ENCODE peak calls at places on chromosomes 4 and X, in five cellular contexts. M is HepG2, W is K562, U is GM12878, E is IMR-90. F is an unnamed sample.

GRCh38 chr4:36772154-36772516 is 472.4 kb upstream of the NWD2 start:
- DNase-seq in M (no peak), W (no peak), U (no peak), E (no peak), F (no peak)

GRCh38 chrX:42017971-42018370 is 94.6 kb upstream of the CASK start:
- DNase-seq in M (no peak), W (no peak), U (no peak), E (no peak), F (no peak)

GRCh38 chr4:128393111-128393704 is 105.6 kb upstream of the PGRMC2 start:
- DNase-seq in M (no peak), W (no peak), U (no peak), E (peak), F (peak)

GRCh38 chrX:110417128-110417527 is 58.5 kb downstream of the RTL9 start:
- DNase-seq in M (no peak), W (no peak), U (no peak), E (no peak), F (peak)

GRCh38 chr4:3399277-3400194 is 42.2 kb upstream of the HGFAC start:
- DNase-seq in M (peak), W (peak), U (no peak), E (no peak), F (peak)

GRCh38 chrX:19064175-19064574 is 58.1 kb downstream of the ADGRG2 start:
- DNase-seq in M (no peak), W (no peak), U (no peak), E (peak), F (no peak)

GRCh38 chrX:105190252-105190853 is 30.1 kb downstream of the TEX13A start:
- DNase-seq in M (no peak), W (peak), U (no peak), E (peak), F (peak)

GRCh38 chr4:176830971-176831370 is 38.2 kb upstream of the VEGFC start:
- DNase-seq in M (no peak), W (no peak), U (no peak), E (peak), F (no peak)

GRCh38 chr4:144645102-144645469 is 870 bp upstream of the HHIP start:
- DNase-seq in M (no peak), W (no peak), U (no peak), E (no peak), F (peak)

GRCh38 chr4:71974681-71975080 is 57.1 kb upstream of the NPFFR2 start:
- DNase-seq in M (no peak), W (no peak), U (no peak), E (peak), F (no peak)

GRCh38 chr4:38177035-38177791 is 217.0 kb downstream of the PTTG2 start:
- DNase-seq in M (no peak), W (no peak), U (no peak), E (peak), F (no peak)

GRCh38 chr4:112927544-112927943 is 121.9 kb upstream of the ANK2 start:
- DNase-seq in M (no peak), W (no peak), U (no peak), E (no peak), F (no peak)

GRCh38 chr4:15118281-15118680 is 116.0 kb downstream of the CPEB2 start:
- DNase-seq in M (peak), W (no peak), U (no peak), E (no peak), F (no peak)

GRCh38 chr4:153247116-153247490 is 42.9 kb downstream of the TRIM2 start:
- DNase-seq in M (no peak), W (no peak), U (no peak), E (no peak), F (no peak)

GRCh38 chrX:38513087-38513742 is 48.1 kb upstream of the TSPAN7 start:
- DNase-seq in M (peak), W (no peak), U (no peak), E (no peak), F (no peak)

GRCh38 chrX:108415146-108415545 is 23.1 kb downstream of the COL4A6 start:
- DNase-seq in M (no peak), W (no peak), U (no peak), E (no peak), F (no peak)

GRCh38 chr4:25320374-25321172 is 8.0 kb downstream of the ZCCHC4 start:
- DNase-seq in M (no peak), W (no peak), U (no peak), E (peak), F (no peak)

GRCh38 chrX:41590641-41591040 is 98.1 kb upstream of the GPR34 start:
- DNase-seq in M (no peak), W (no peak), U (no peak), E (peak), F (no peak)

GRCh38 chrX:140572724-140573123 is 67.9 kb upstream of the SOX3 start:
- DNase-seq in M (peak), W (peak), U (peak), E (peak), F (peak)

GRCh38 chrX:124018031-124018430 is 56.5 kb downstream of the STAG2 start:
- DNase-seq in M (no peak), W (no peak), U (no peak), E (peak), F (no peak)

GRCh38 chrX:39975094-39975865 is 122.5 kb downstream of the BCOR start:
- DNase-seq in M (peak), W (no peak), U (no peak), E (no peak), F (no peak)

GRCh38 chrX:104318330-104319009 is 63.7 kb upstream of the ESX1 start:
- DNase-seq in M (peak), W (no peak), U (no peak), E (peak), F (no peak)

GRCh38 chrX:68432648-68433047 is 647 bp downstream of the OPHN1 start:
- DNase-seq in M (no peak), W (peak), U (no peak), E (peak), F (peak)

GRCh38 chr4:32847466-32847865 is 2127.3 kb downstream of the PCDH7 start:
- DNase-seq in M (no peak), W (no peak), U (no peak), E (no peak), F (no peak)

GRCh38 chrX:22134681-22135080 is 102.6 kb downstream of the PHEX start:
- DNase-seq in M (peak), W (no peak), U (no peak), E (peak), F (peak)

GRCh38 chr4:182805606-182806149 is 111.5 kb downstream of the DCTD start:
- DNase-seq in M (no peak), W (no peak), U (no peak), E (no peak), F (no peak)

GRCh38 chrX:11770320-11770719 is 12.3 kb downstream of the MSL3 start:
- DNase-seq in M (peak), W (peak), U (peak), E (peak), F (peak)

GRCh38 chrX:38262715-38263620 is 42.3 kb upstream of the SRPX start:
- DNase-seq in M (no peak), W (no peak), U (no peak), E (peak), F (no peak)

GRCh38 chr4:23135792-23136645 is 443.3 kb downstream of the GBA3 start:
- DNase-seq in M (peak), W (peak), U (no peak), E (peak), F (peak)

GRCh38 chrX:148204195-148204594 is 223.1 kb downstream of the FMR1NB start:
- DNase-seq in M (no peak), W (no peak), U (no peak), E (no peak), F (no peak)

GRCh38 chrX:121008920-121009319 is 23.4 kb upstream of the CT47A1 start:
- DNase-seq in M (peak), W (no peak), U (no peak), E (no peak), F (no peak)

GRCh38 chrX:20274121-20274520 is 7.4 kb upstream of the RPS6KA3 start:
- DNase-seq in M (no peak), W (no peak), U (no peak), E (no peak), F (no peak)

GRCh38 chrX:140165849-140166248 is 200.5 kb upstream of the CXorf66 start:
- DNase-seq in M (no peak), W (no peak), U (no peak), E (no peak), F (no peak)

GRCh38 chr4:128863314-128864075 is 54.0 kb downstream of the JADE1 start:
- DNase-seq in M (peak), W (peak), U (no peak), E (peak), F (peak)

GRCh38 chr4:67122029-67122428 is 423.3 kb downstream of the CENPC start:
- DNase-seq in M (peak), W (no peak), U (no peak), E (no peak), F (no peak)

GRCh38 chrX:154384284-154384892 is 5.3 kb downstream of the EMD start:
- DNase-seq in M (no peak), W (no peak), U (no peak), E (no peak), F (peak)

DNA sequence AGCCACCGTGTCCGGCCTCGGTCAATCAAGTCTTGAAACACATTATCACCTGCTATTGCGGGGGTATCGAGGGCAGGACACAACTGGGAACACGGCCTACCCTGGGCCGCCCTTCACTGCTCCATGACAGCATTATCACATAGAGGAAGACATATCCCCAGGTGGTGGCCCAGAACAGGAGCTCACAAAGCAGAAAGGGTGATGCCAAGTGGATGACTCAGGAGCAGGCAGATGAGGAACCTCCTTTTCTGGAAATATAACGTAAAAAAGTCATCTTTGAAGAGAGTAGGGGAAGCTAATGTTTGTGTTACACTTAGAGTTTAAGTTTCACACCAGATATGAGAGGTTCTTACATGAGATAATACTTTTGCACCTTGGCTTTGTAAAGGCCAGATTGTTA is 5.3 kb upstream of the SUPT20HL1 start:
- DNase-seq in M (no peak), W (no peak), U (no peak), E (peak), F (no peak)
- TF ChIP-seq MXI1 in M (no peak), W (no peak), U (no peak), E (no peak), F (no peak)

GRCh38 chr4:100936676-100937390 is 410.5 kb downstream of the PPP3CA start:
- DNase-seq in M (no peak), W (no peak), U (no peak), E (no peak), F (no peak)

GRCh38 chr4:100933628-100934027 is 413.7 kb downstream of the PPP3CA start:
- DNase-seq in M (no peak), W (no peak), U (no peak), E (peak), F (no peak)

GRCh38 chr4:100935090-100935489 is 412.2 kb downstream of the PPP3CA start:
- DNase-seq in M (no peak), W (no peak), U (no peak), E (peak), F (peak)

DNA sequence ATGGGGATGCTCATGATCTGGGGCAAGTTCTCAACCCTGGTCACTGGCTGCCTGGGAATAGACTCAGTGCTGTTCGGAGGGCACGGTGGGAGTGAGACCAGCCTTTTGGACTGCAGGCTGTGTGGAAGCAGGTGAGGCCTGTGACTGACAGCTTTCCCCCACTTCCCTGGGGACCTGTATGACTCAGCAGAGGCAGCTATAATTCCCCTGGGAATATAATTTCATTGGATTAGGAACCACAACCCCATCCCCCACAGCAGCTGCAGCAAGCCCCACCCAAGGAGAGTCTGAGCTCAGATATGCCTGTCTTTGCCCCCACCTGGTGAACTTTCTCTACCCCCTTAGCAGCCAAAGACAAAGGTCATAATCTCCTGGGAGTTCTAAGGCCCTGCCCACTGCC is 408.6 kb downstream of the PPP3CA start:
- DNase-seq in M (no peak), W (no peak), U (no peak), E (no peak), F (no peak)
- TF ChIP-seq MXI1 in M (no peak), W (no peak), U (no peak), E (no peak), F (no peak)

DNA sequence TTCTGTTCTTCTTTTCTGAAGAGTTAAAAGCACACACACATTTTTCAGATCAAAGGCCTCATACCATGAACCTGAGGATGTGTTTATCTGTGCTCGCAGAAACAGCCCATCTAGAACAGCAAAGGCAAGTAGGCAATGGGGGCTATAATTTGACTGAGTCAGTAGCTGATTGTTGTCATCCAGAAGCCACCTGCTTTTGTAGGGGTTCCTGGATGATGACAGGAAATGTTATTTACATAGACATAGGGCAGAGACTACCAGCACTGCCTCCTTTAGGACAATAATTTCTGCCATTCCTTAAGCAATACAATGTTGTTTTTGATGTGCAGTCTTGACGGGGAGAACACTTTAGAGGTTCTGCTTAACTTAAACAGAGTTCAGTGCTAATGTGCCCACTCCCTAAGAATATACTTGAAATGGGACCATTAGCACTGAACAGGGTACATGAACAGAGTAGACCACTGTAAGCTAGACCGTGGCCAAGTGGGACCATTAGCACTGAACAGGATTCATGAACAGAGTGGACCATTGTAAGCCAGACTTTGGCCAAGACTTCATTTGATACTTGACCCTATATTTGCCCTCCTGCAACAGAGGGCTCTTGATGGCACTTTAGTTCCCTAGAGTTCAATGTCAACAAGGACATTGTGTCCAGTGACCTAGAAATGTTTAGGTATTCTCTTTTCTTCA is 42.8 kb upstream of the CCSER1 start:
- DNase-seq in M (no peak), W (no peak), U (no peak), E (no peak), F (no peak)
- TF ChIP-seq MXI1 in M (no peak), W (no peak), U (no peak), E (no peak), F (no peak)

DNA sequence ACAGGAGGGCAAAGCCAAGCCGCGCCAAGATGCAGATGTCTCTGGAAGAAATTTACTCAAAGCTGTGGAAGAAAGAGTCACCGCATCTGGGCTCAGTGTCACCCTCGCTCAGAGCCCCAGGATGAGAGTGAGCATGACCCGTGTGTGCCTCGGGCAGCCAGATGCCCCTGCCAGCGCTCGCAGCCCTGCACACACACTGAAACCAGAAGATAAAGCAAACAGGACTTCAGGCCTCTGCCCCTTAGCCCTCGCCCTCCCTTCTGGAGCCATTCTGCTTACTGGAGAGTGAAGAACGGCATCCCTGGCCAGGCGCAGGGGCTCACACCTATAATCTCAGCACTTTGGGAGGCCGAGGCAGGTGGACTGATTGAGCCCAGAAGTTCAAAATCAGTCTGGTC is 103.0 kb downstream of the IRF2 start:
- DNase-seq in M (no peak), W (no peak), U (no peak), E (no peak), F (peak)
- TF ChIP-seq MXI1 in M (no peak), W (no peak), U (no peak), E (no peak), F (no peak)

GRCh38 chr4:102606846-102607440 is 105.8 kb downstream of the NFKB1 start:
- DNase-seq in M (no peak), W (no peak), U (no peak), E (no peak), F (no peak)
- TF ChIP-seq MXI1 in M (no peak), W (no peak), U (no peak), E (no peak), F (no peak)

GRCh38 chr4:136241221-136241986 is 1290.9 kb downstream of the PCDH18 start:
- DNase-seq in M (no peak), W (no peak), U (no peak), E (no peak), F (no peak)
- TF ChIP-seq MXI1 in M (no peak), W (no peak), U (no peak), E (no peak), F (no peak)

GRCh38 chr4:52032005-52032404 is 6.1 kb downstream of the SGCB start:
- DNase-seq in M (no peak), W (no peak), U (no peak), E (no peak), F (no peak)

GRCh38 chr4:52036875-52037274 is 1.2 kb downstream of the SGCB start:
- DNase-seq in M (no peak), W (no peak), U (no peak), E (no peak), F (no peak)

GRCh38 chr4:52038109-52038912 is at the start of gene SGCB:
- DNase-seq in M (no peak), W (peak), U (no peak), E (peak), F (peak)

GRCh38 chr4:52035190-52035589 is 2.9 kb downstream of the SGCB start:
- DNase-seq in M (no peak), W (no peak), U (no peak), E (no peak), F (no peak)

GRCh38 chr4:52037730-52038108 is 380 bp downstream of the SGCB start:
- DNase-seq in M (no peak), W (no peak), U (no peak), E (peak), F (peak)
- TF ChIP-seq MXI1 in M (no peak), W (no peak), U (no peak), E (no peak), F (no peak)

GRCh38 chrX:3653111-3653510 is 60.3 kb downstream of the PRKX start:
- DNase-seq in M (no peak), W (no peak), U (no peak), E (no peak), F (no peak)

GRCh38 chrX:3648084-3648483 is 65.4 kb downstream of the PRKX start:
- DNase-seq in M (no peak), W (no peak), U (no peak), E (no peak), F (no peak)

GRCh38 chrX:3655181-3655580 is 58.3 kb downstream of the PRKX start:
- DNase-seq in M (no peak), W (no peak), U (no peak), E (no peak), F (no peak)

DNA sequence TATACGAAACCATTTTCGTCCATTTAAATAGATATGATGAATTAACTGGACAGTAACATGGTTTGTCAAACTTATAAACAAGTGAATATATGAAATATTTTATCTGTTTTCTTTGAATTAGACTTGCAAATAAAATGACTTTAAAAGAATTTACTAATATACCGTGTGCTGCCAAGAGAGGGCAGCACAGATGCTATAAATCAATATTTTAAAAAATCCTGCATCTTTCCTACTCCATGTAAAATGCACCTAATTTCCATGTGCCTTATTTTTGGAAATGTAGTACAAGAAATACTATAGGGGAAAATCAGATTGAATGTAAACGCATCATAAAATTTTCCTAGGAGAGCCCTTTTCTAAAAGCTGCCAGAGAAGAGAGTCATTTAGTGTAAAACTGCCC is 62.2 kb downstream of the PRKX start:
- DNase-seq in M (no peak), W (no peak), U (no peak), E (peak), F (peak)
- TF ChIP-seq MXI1 in M (no peak), W (no peak), U (no peak), E (no peak), F (no peak)

GRCh38 chr4:19783667-19784223 is 468.0 kb upstream of the SLIT2 start:
- DNase-seq in M (no peak), W (no peak), U (no peak), E (no peak), F (no peak)
- TF ChIP-seq MXI1 in M (no peak), W (no peak), U (no peak), E (no peak), F (no peak)

F was measured in SK-N-SH.